ENCODE peak calls at places on chromosomes 5 and 9, in eight cellular contexts. One of them, this sample, is unnamed.

GRCh38 chr5:104903941-104904340 is 1341.4 kb upstream of the NUDT12 start:
- DNase-seq in foreskin fibroblast: no peak
- DNase-seq in AG04450: no peak
- DNase-seq in pancreas: no peak
- DNase-seq in HFFc6: no peak
- DNase-seq in CD8-positive, alpha-beta T cell: no peak
- DNase-seq in stomach: no peak
- DNase-seq in choroid plexus epithelial cell: no peak
- DNase-seq in this sample: no peak

GRCh38 chr5:125316913-125317545 is 570.6 kb upstream of the ZNF608 start:
- DNase-seq in foreskin fibroblast: peak
- DNase-seq in AG04450: no peak
- DNase-seq in pancreas: no peak
- DNase-seq in HFFc6: peak
- DNase-seq in CD8-positive, alpha-beta T cell: no peak
- DNase-seq in stomach: no peak
- DNase-seq in choroid plexus epithelial cell: no peak
- DNase-seq in this sample: no peak

GRCh38 chr9:113482341-113482740 is 18.8 kb downstream of the RGS3 start:
- DNase-seq in foreskin fibroblast: no peak
- DNase-seq in AG04450: no peak
- DNase-seq in pancreas: no peak
- DNase-seq in HFFc6: no peak
- DNase-seq in CD8-positive, alpha-beta T cell: no peak
- DNase-seq in stomach: no peak
- DNase-seq in choroid plexus epithelial cell: no peak
- DNase-seq in this sample: no peak

GRCh38 chr5:102866315-102866693 is 111.2 kb downstream of the PAM start:
- DNase-seq in foreskin fibroblast: no peak
- DNase-seq in AG04450: no peak
- DNase-seq in pancreas: no peak
- DNase-seq in HFFc6: peak
- DNase-seq in CD8-positive, alpha-beta T cell: no peak
- DNase-seq in stomach: no peak
- DNase-seq in choroid plexus epithelial cell: peak
- DNase-seq in this sample: no peak

GRCh38 chr5:113249216-113249615 is 185.6 kb downstream of the TSSK1B start:
- DNase-seq in foreskin fibroblast: peak
- DNase-seq in AG04450: no peak
- DNase-seq in pancreas: no peak
- DNase-seq in HFFc6: no peak
- DNase-seq in CD8-positive, alpha-beta T cell: no peak
- DNase-seq in stomach: no peak
- DNase-seq in choroid plexus epithelial cell: peak
- DNase-seq in this sample: no peak

GRCh38 chr9:126675147-126675467 is 61.4 kb downstream of the LMX1B start:
- DNase-seq in foreskin fibroblast: no peak
- DNase-seq in AG04450: no peak
- DNase-seq in pancreas: no peak
- DNase-seq in HFFc6: no peak
- DNase-seq in CD8-positive, alpha-beta T cell: no peak
- DNase-seq in stomach: no peak
- DNase-seq in choroid plexus epithelial cell: no peak
- DNase-seq in this sample: no peak

GRCh38 chr5:109454726-109455505 is 45.1 kb upstream of the PJA2 start:
- DNase-seq in foreskin fibroblast: peak
- DNase-seq in AG04450: no peak
- DNase-seq in pancreas: no peak
- DNase-seq in HFFc6: peak
- DNase-seq in CD8-positive, alpha-beta T cell: no peak
- DNase-seq in stomach: no peak
- DNase-seq in choroid plexus epithelial cell: peak
- DNase-seq in this sample: no peak

GRCh38 chr5:82019342-82020138 is 47.7 kb downstream of the ATG10 start:
- DNase-seq in foreskin fibroblast: no peak
- DNase-seq in AG04450: no peak
- DNase-seq in pancreas: no peak
- DNase-seq in HFFc6: no peak
- DNase-seq in CD8-positive, alpha-beta T cell: no peak
- DNase-seq in stomach: no peak
- DNase-seq in choroid plexus epithelial cell: no peak
- DNase-seq in this sample: no peak

GRCh38 chr9:90801507-90802289 is at the start of gene SYK:
- DNase-seq in foreskin fibroblast: no peak
- DNase-seq in AG04450: no peak
- DNase-seq in pancreas: peak
- DNase-seq in HFFc6: no peak
- DNase-seq in CD8-positive, alpha-beta T cell: no peak
- DNase-seq in stomach: peak
- DNase-seq in choroid plexus epithelial cell: no peak
- DNase-seq in this sample: peak

GRCh38 chr5:139138790-139139189 is 59.4 kb downstream of the SIL1 start:
- DNase-seq in foreskin fibroblast: peak
- DNase-seq in AG04450: no peak
- DNase-seq in pancreas: peak
- DNase-seq in HFFc6: peak
- DNase-seq in CD8-positive, alpha-beta T cell: no peak
- DNase-seq in stomach: peak
- DNase-seq in choroid plexus epithelial cell: peak
- DNase-seq in this sample: peak

GRCh38 chr5:128844354-128844923 is 120.8 kb upstream of the SLC27A6 start:
- DNase-seq in foreskin fibroblast: peak
- DNase-seq in AG04450: no peak
- DNase-seq in pancreas: no peak
- DNase-seq in HFFc6: peak
- DNase-seq in CD8-positive, alpha-beta T cell: no peak
- DNase-seq in stomach: no peak
- DNase-seq in choroid plexus epithelial cell: peak
- DNase-seq in this sample: no peak

GRCh38 chr5:87400305-87400899 is 12.3 kb downstream of the CCNH start:
- DNase-seq in foreskin fibroblast: peak
- DNase-seq in AG04450: no peak
- DNase-seq in pancreas: no peak
- DNase-seq in HFFc6: peak
- DNase-seq in CD8-positive, alpha-beta T cell: no peak
- DNase-seq in stomach: no peak
- DNase-seq in choroid plexus epithelial cell: peak
- DNase-seq in this sample: no peak

GRCh38 chr9:69272212-69272611 is 52.8 kb upstream of the ENTREP1 start:
- DNase-seq in foreskin fibroblast: no peak
- DNase-seq in AG04450: no peak
- DNase-seq in pancreas: no peak
- DNase-seq in HFFc6: no peak
- DNase-seq in CD8-positive, alpha-beta T cell: no peak
- DNase-seq in stomach: no peak
- DNase-seq in choroid plexus epithelial cell: no peak
- DNase-seq in this sample: no peak

GRCh38 chr9:75186767-75187380 is 98.6 kb downstream of the OSTF1 start:
- DNase-seq in foreskin fibroblast: peak
- DNase-seq in AG04450: no peak
- DNase-seq in pancreas: no peak
- DNase-seq in HFFc6: peak
- DNase-seq in CD8-positive, alpha-beta T cell: no peak
- DNase-seq in stomach: no peak
- DNase-seq in choroid plexus epithelial cell: peak
- DNase-seq in this sample: no peak

GRCh38 chr5:72366324-72366976 is 46.3 kb downstream of the PTCD2 start:
- DNase-seq in foreskin fibroblast: peak
- DNase-seq in AG04450: peak
- DNase-seq in pancreas: peak
- DNase-seq in HFFc6: peak
- DNase-seq in CD8-positive, alpha-beta T cell: peak
- DNase-seq in stomach: peak
- DNase-seq in choroid plexus epithelial cell: peak
- DNase-seq in this sample: peak

GRCh38 chr5:91541696-91542095 is 158.6 kb upstream of the ARRDC3 start:
- DNase-seq in foreskin fibroblast: peak
- DNase-seq in AG04450: no peak
- DNase-seq in pancreas: no peak
- DNase-seq in HFFc6: no peak
- DNase-seq in CD8-positive, alpha-beta T cell: no peak
- DNase-seq in stomach: no peak
- DNase-seq in choroid plexus epithelial cell: peak
- DNase-seq in this sample: no peak

GRCh38 chr9:110923601-110924000 is 114.7 kb downstream of the LPAR1 start:
- DNase-seq in foreskin fibroblast: no peak
- DNase-seq in AG04450: no peak
- DNase-seq in pancreas: no peak
- DNase-seq in HFFc6: no peak
- DNase-seq in CD8-positive, alpha-beta T cell: no peak
- DNase-seq in stomach: no peak
- DNase-seq in choroid plexus epithelial cell: peak
- DNase-seq in this sample: no peak

GRCh38 chr9:116112236-116112635 is 41.4 kb upstream of the PAPPA start:
- DNase-seq in foreskin fibroblast: peak
- DNase-seq in AG04450: no peak
- DNase-seq in pancreas: no peak
- DNase-seq in HFFc6: peak
- DNase-seq in CD8-positive, alpha-beta T cell: no peak
- DNase-seq in stomach: no peak
- DNase-seq in choroid plexus epithelial cell: peak
- DNase-seq in this sample: no peak
- TF ChIP-seq CTCF in foreskin fibroblast: peak
- TF ChIP-seq CTCF in AG04450: peak
- TF ChIP-seq CTCF in pancreas: no peak
- TF ChIP-seq CTCF in HFFc6: peak
- TF ChIP-seq CTCF in CD8-positive, alpha-beta T cell: no peak
- TF ChIP-seq CTCF in stomach: no peak
- TF ChIP-seq CTCF in choroid plexus epithelial cell: peak
- TF ChIP-seq CTCF in this sample: no peak

GRCh38 chr5:36724429-36725332 is 118.3 kb downstream of the SLC1A3 start:
- DNase-seq in foreskin fibroblast: no peak
- DNase-seq in AG04450: no peak
- DNase-seq in pancreas: no peak
- DNase-seq in HFFc6: no peak
- DNase-seq in CD8-positive, alpha-beta T cell: peak
- DNase-seq in stomach: peak
- DNase-seq in choroid plexus epithelial cell: no peak
- DNase-seq in this sample: no peak
- TF ChIP-seq CTCF in foreskin fibroblast: no peak
- TF ChIP-seq CTCF in AG04450: no peak
- TF ChIP-seq CTCF in pancreas: no peak
- TF ChIP-seq CTCF in HFFc6: no peak
- TF ChIP-seq CTCF in CD8-positive, alpha-beta T cell: no peak
- TF ChIP-seq CTCF in stomach: no peak
- TF ChIP-seq CTCF in choroid plexus epithelial cell: no peak
- TF ChIP-seq CTCF in this sample: no peak

GRCh38 chr5:63398346-63398745 is 563.9 kb downstream of the HTR1A start:
- DNase-seq in foreskin fibroblast: no peak
- DNase-seq in AG04450: no peak
- DNase-seq in pancreas: no peak
- DNase-seq in HFFc6: no peak
- DNase-seq in CD8-positive, alpha-beta T cell: no peak
- DNase-seq in stomach: no peak
- DNase-seq in choroid plexus epithelial cell: no peak
- DNase-seq in this sample: no peak
- TF ChIP-seq CTCF in foreskin fibroblast: no peak
- TF ChIP-seq CTCF in AG04450: no peak
- TF ChIP-seq CTCF in pancreas: no peak
- TF ChIP-seq CTCF in HFFc6: no peak
- TF ChIP-seq CTCF in CD8-positive, alpha-beta T cell: no peak
- TF ChIP-seq CTCF in stomach: no peak
- TF ChIP-seq CTCF in choroid plexus epithelial cell: no peak
- TF ChIP-seq CTCF in this sample: no peak

DNA sequence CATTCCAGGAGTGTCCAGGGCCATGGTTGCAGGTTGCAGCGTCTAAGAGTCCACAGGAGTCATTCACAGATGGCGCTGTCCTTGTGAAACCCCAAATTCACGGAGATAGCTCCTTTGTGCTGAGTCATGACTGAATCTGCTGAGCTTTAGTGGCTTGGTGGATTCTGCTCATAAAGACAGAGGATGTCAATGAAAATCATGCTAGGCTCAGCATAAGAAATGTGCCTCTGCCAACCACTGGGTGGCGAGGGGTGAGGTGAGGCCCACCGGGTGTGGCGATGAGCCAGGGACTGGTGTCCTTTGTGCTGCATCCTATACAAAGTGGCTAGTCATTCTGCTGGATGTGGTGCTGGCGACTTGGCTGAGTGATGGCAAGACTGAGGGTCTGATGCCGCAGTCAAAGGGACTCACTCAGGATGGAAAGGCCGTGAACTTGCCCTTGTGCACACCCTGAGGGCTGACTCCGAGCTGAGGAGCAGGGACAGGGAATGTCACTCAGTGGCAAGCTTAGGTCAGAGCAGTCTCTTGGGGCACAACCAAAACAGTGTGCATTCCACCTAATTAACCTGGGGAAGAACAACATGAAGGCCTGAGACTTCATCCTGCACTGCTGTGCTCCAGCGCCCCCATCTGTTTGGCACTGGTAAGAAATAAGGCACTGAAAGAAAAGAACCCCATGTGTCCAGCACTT is 71.5 kb downstream of the DAP start:
- DNase-seq in foreskin fibroblast: no peak
- DNase-seq in AG04450: no peak
- DNase-seq in pancreas: no peak
- DNase-seq in HFFc6: peak
- DNase-seq in CD8-positive, alpha-beta T cell: no peak
- DNase-seq in stomach: no peak
- DNase-seq in choroid plexus epithelial cell: peak
- DNase-seq in this sample: peak
- TF ChIP-seq CTCF in foreskin fibroblast: peak
- TF ChIP-seq CTCF in AG04450: peak
- TF ChIP-seq CTCF in pancreas: no peak
- TF ChIP-seq CTCF in HFFc6: peak
- TF ChIP-seq CTCF in CD8-positive, alpha-beta T cell: no peak
- TF ChIP-seq CTCF in stomach: no peak
- TF ChIP-seq CTCF in choroid plexus epithelial cell: peak
- TF ChIP-seq CTCF in this sample: no peak

GRCh38 chr9:136240941-136241340 is 4.7 kb downstream of the QSOX2 start:
- DNase-seq in foreskin fibroblast: no peak
- DNase-seq in AG04450: no peak
- DNase-seq in pancreas: no peak
- DNase-seq in HFFc6: no peak
- DNase-seq in CD8-positive, alpha-beta T cell: no peak
- DNase-seq in stomach: no peak
- DNase-seq in choroid plexus epithelial cell: no peak
- DNase-seq in this sample: no peak

GRCh38 chr9:136242248-136242647 is 3.4 kb downstream of the QSOX2 start:
- DNase-seq in foreskin fibroblast: no peak
- DNase-seq in AG04450: no peak
- DNase-seq in pancreas: no peak
- DNase-seq in HFFc6: no peak
- DNase-seq in CD8-positive, alpha-beta T cell: no peak
- DNase-seq in stomach: no peak
- DNase-seq in choroid plexus epithelial cell: no peak
- DNase-seq in this sample: no peak

GRCh38 chr9:136239963-136240330 is 5.7 kb downstream of the QSOX2 start:
- DNase-seq in foreskin fibroblast: no peak
- DNase-seq in AG04450: no peak
- DNase-seq in pancreas: no peak
- DNase-seq in HFFc6: no peak
- DNase-seq in CD8-positive, alpha-beta T cell: no peak
- DNase-seq in stomach: no peak
- DNase-seq in choroid plexus epithelial cell: no peak
- DNase-seq in this sample: no peak

GRCh38 chr9:136242908-136243525 is 2.6 kb downstream of the QSOX2 start:
- DNase-seq in foreskin fibroblast: peak
- DNase-seq in AG04450: no peak
- DNase-seq in pancreas: no peak
- DNase-seq in HFFc6: peak
- DNase-seq in CD8-positive, alpha-beta T cell: no peak
- DNase-seq in stomach: no peak
- DNase-seq in choroid plexus epithelial cell: peak
- DNase-seq in this sample: no peak

GRCh38 chr9:136241540-136241939 is 4.1 kb downstream of the QSOX2 start:
- DNase-seq in foreskin fibroblast: no peak
- DNase-seq in AG04450: no peak
- DNase-seq in pancreas: no peak
- DNase-seq in HFFc6: no peak
- DNase-seq in CD8-positive, alpha-beta T cell: no peak
- DNase-seq in stomach: no peak
- DNase-seq in choroid plexus epithelial cell: no peak
- DNase-seq in this sample: no peak
- TF ChIP-seq CTCF in foreskin fibroblast: no peak
- TF ChIP-seq CTCF in AG04450: no peak
- TF ChIP-seq CTCF in pancreas: no peak
- TF ChIP-seq CTCF in HFFc6: no peak
- TF ChIP-seq CTCF in CD8-positive, alpha-beta T cell: no peak
- TF ChIP-seq CTCF in stomach: no peak
- TF ChIP-seq CTCF in choroid plexus epithelial cell: no peak
- TF ChIP-seq CTCF in this sample: no peak

This sample was measured in Calu3.